ENCODE peak calls at places on chromosomes 1 and 21, in four cellular contexts. O, Z, Y and S are unnamed samples.

GRCh38 chr21:46100426-46100825 is 2.5 kb downstream of the COL6A2 start:
- DNase-seq in O (no peak), Z (no peak), Y (no peak), S (no peak)

GRCh38 chr1:180057883-180058396 is 96.7 kb upstream of the QSOX1 start:
- DNase-seq in O (no peak), Y (no peak), Z (no peak), S (no peak)

GRCh38 chr1:58939146-58939545 is 155.3 kb upstream of the JUN start:
- DNase-seq in Y (no peak), O (no peak), Z (no peak), S (no peak)

GRCh38 chr1:174671826-174672225 is 224.1 kb downstream of the GPR52 start:
- DNase-seq in O (no peak), Z (no peak), Y (no peak), S (no peak)

GRCh38 chr1:8384088-8384487 is 66.2 kb downstream of the SLC45A1 start:
- DNase-seq in O (no peak), Z (no peak), Y (no peak), S (no peak)

GRCh38 chr1:147822292-147822691 is 61.9 kb upstream of the GJA5 start:
- DNase-seq in Y (no peak), O (no peak), Z (no peak), S (no peak)

GRCh38 chr1:246417152-246417812 is 89.8 kb downstream of the SMYD3 start:
- DNase-seq in O (peak), Y (no peak), Z (no peak), S (no peak)

GRCh38 chr1:12040457-12041051 is 21.3 kb downstream of the MIIP start:
- DNase-seq in O (peak), Y (no peak), Z (no peak), S (peak)

GRCh38 chr1:153526132-153526543 is 9.7 kb downstream of the S100A6 start:
- DNase-seq in Y (no peak), Z (no peak), O (no peak), S (no peak)

GRCh38 chr1:211577277-211577825 is 1.6 kb downstream of the SLC30A1 start:
- DNase-seq in Z (no peak), O (no peak), Y (no peak), S (no peak)

GRCh38 chr1:97384294-97384952 is 536.4 kb downstream of the DPYD start:
- DNase-seq in Z (no peak), O (peak), Y (peak), S (no peak)

GRCh38 chr1:7921766-7922165 is 18.9 kb downstream of the TNFRSF9 start:
- DNase-seq in Z (no peak), O (no peak), Y (no peak), S (no peak)

GRCh38 chr1:22201023-22201422 is 58.1 kb upstream of the WNT4 start:
- DNase-seq in O (no peak), Y (no peak), Z (no peak), S (no peak)

GRCh38 chr1:154760469-154760933 is 109.6 kb downstream of the KCNN3 start:
- DNase-seq in O (peak), Y (peak), Z (no peak), S (no peak)

GRCh38 chr1:218364028-218364710 is 19.0 kb downstream of the TGFB2 start:
- DNase-seq in O (no peak), Z (no peak), Y (no peak), S (no peak)

GRCh38 chr1:150558761-150559626 is 9.8 kb downstream of the ADAMTSL4 start:
- DNase-seq in O (no peak), Y (no peak), Z (no peak), S (no peak)

GRCh38 chr1:97348599-97349265 is 572.1 kb downstream of the DPYD start:
- DNase-seq in O (no peak), Z (no peak), Y (no peak), S (no peak)

GRCh38 chr1:220887868-220888664 is 8.8 kb downstream of the HLX start:
- DNase-seq in Z (no peak), Y (no peak), O (no peak), S (peak)

GRCh38 chr1:54857741-54858665 is 29.0 kb downstream of the DHCR24 start:
- DNase-seq in Z (no peak), Y (peak), O (no peak), S (no peak)

DNA sequence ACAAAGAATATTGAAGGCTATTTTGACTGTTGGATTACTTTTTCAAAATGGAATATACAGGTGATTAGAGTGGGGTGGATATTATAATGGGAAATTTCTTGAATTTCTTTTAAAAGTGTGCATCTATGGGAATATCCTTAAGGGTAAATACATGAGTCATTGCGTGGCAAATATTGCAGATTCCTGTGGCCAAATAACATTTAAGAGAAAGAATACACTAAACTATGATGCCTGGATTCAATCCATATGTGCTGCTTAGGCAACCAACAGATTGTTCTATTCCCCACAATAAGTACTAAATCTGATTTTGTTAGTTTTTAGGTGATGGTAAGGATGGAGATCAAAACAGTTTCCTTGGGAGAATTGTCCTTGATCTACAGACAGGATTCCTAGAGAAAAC is 119.5 kb downstream of the HMCN1 start:
- DNase-seq in O (peak), Z (no peak), Y (no peak), S (no peak)
- TF ChIP-seq REST in O (no peak), Z (no peak), Y (no peak), S (no peak)

DNA sequence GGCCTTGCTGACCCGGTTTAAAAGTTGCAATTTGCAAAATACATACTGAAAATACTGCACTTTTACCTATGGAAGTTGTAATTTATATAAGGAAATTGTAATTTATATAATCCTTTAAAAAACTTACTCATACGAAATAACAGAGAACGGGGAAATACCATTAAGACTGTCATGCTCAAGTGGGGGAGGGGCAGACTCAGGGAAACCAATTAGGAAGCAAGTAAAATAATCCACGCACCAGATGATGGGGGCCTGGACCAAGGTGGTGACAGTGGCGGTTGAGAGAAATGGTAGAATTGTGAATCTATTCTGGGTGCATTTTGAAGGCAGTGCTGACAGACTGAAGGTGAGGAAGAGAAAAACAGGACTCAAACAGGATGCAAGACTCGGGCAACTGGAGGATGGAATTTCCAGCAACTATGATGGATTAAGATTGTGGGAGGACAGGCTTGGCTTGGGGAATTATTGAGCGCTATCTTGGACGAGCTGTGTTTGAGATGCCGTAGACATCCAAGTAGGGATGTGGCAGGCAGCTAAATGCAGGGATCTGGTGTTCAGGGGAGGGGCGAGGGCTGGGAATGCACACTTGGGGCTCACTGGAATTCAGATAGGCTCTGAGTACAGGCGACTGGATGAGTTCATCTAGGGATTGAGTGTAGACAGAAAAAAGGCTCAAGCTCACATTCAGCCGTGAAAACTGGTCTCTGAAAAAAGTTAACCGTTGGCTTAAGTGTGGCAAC is 1.0 kb downstream of the LCA5L start:
- DNase-seq in O (no peak), Z (no peak), Y (no peak), S (no peak)
- H3K4me3 ChIP-seq in O (peak), Z (peak), Y (peak), S (peak)

GRCh38 chr1:120178799-120179419 is 2.6 kb upstream of the SEC22B start:
- DNase-seq in O (no peak), Y (no peak), Z (no peak), S (no peak)

GRCh38 chr1:120179420-120180348 is 3.4 kb upstream of the SEC22B start:
- DNase-seq in Z (no peak), Y (no peak), O (no peak), S (no peak)

GRCh38 chr1:120176092-120176855 is at the start of gene SEC22B:
- DNase-seq in Y (peak), O (peak), Z (peak), S (peak)
- TF ChIP-seq REST in Y (no peak), O (no peak), Z (peak), S (peak)

GRCh38 chr1:45678489-45678888 is 7.8 kb downstream of the GPBP1L1 start:
- DNase-seq in O (no peak), Z (no peak), Y (no peak), S (no peak)
- H3K4me3 ChIP-seq in O (no peak), Z (no peak), Y (no peak), S (no peak)

DNA sequence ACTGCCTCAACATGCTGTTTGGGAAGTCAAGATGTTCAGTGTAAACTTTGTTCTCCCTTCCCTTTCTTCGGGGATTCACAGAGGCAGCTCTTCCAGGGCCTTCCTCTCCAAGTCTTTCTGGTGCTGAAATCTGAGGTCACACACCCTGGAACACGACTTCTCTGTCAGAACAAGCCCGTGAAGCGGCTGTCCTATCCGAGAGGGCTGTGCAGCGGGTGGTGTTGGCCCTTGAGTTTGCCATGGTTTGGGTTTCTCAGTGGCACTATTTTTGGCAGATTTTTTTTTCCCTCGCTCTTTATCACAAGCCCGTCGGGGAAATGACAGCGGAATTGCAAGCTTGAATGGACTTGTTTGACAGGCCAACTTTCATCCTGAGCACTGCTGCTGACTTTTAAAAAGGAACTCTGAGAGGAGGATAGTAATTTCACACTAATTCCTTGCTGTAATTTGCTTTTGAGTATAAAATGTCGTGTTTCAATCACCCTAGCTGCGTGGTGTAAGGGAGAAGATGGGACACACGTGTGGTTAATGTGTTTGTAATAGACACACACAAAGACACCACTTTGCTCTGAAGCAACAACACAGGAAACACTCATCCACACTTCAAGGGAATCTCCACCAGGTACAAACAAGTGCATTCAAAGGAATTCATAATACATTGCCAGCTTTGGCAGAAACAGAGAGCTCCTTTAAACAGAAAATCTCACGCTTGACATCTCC is 60.1 kb upstream of the TARBP1 start:
- DNase-seq in O (no peak), Y (no peak), Z (no peak), S (no peak)
- TF ChIP-seq REST in O (no peak), Y (no peak), Z (no peak), S (no peak)

GRCh38 chr1:1540817-1541628 is 599 bp upstream of the TMEM240 start:
- DNase-seq in O (no peak), Y (no peak), Z (no peak), S (no peak)
- H3K4me3 ChIP-seq in O (no peak), Y (no peak), Z (no peak), S (no peak)

DNA sequence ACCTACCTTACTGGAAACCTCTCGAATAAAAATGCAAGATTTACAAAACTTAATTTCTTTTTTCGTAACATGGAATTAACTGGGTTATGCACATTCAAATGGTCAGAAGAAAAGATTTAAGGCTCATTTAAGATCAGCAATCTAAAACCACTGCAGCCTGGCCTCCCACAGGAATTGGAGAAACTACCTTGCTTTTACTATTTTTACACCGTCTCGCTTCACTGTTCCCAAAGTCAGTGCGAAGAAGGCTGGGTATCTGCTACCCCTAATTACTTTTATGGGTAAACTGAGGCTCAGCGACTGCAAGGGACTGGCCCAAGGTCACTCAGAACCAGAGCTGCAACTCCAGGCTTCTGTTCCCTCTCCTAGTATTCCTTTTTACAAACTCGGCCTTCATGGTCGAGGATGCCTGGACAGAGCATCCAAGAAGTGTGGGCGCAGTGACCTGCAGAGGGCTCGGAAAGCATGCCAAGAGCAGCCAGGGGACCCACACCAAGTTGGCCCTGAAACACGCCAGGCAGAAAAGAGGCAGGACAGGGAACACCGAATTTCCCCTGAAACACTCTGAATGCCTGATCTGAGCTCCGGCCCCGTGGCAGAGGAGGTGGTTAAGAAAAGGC is 931 bp downstream of the PAXBP1 start:
- DNase-seq in Z (no peak), Y (no peak), O (peak), S (no peak)
- TF ChIP-seq REST in Z (no peak), Y (no peak), O (no peak), S (no peak)

GRCh38 chr1:2212542-2213491 is 15.3 kb upstream of the SKI start:
- DNase-seq in Y (peak), O (peak), Z (no peak), S (peak)
- H3K4me3 ChIP-seq in Y (peak), O (peak), Z (peak), S (no peak)

GRCh38 chr1:231039161-231040018 is 664 bp downstream of the FAM89A start:
- DNase-seq in Z (no peak), Y (no peak), O (peak), S (peak)
- TF ChIP-seq REST in Z (no peak), Y (no peak), O (peak), S (peak)